ENCODE peak calls at places on chromosome 21, in five cellular contexts. U is GM12865, C is activated B cell treated with CpG ODN at 0.5 μM for 24 hours, S is PC-9, Q is endodermal cell. D is an unnamed sample.

GRCh38 chr21:20783611-20784010 is 214.6 kb upstream of the NCAM2 start:
- DNase-seq in U (no peak), C (no peak), S (no peak), Q (no peak), D (no peak)

GRCh38 chr21:29382029-29382654 is 83.4 kb downstream of the BACH1 start:
- DNase-seq in U (no peak), C (no peak), S (peak), Q (no peak), D (no peak)

GRCh38 chr21:33801424-33802405 is 113.9 kb downstream of the ATP5PO start:
- DNase-seq in U (peak), C (no peak), S (peak), Q (peak), D (no peak)

GRCh38 chr21:33396966-33397365 is 6.2 kb upstream of the IFNGR2 start:
- DNase-seq in U (no peak), C (no peak), S (no peak), Q (no peak), D (no peak)

GRCh38 chr21:25688284-25689035 is 46.2 kb downstream of the ATP5PF start:
- DNase-seq in U (no peak), C (no peak), S (no peak), Q (no peak), D (no peak)

GRCh38 chr21:34797926-34798595 is 129.3 kb downstream of the CLIC6 start:
- DNase-seq in U (no peak), C (no peak), S (no peak), Q (no peak), D (peak)

GRCh38 chr21:44259082-44259705 is 2.5 kb downstream of the DNMT3L start:
- DNase-seq in U (no peak), C (no peak), S (no peak), Q (peak), D (no peak)

GRCh38 chr21:39531777-39532333 is 80.1 kb downstream of the SH3BGR start:
- DNase-seq in U (no peak), C (no peak), S (no peak), Q (no peak), D (no peak)

GRCh38 chr21:17390575-17390974 is 122.3 kb upstream of the CXADR start:
- DNase-seq in U (no peak), C (no peak), S (no peak), Q (no peak), D (no peak)

GRCh38 chr21:42721341-42721824 is 68.0 kb downstream of the PDE9A start:
- DNase-seq in U (no peak), C (no peak), S (no peak), Q (no peak), D (no peak)

GRCh38 chr21:27047331-27048314 is 80.7 kb upstream of the ADAMTS5 start:
- DNase-seq in U (no peak), C (no peak), S (no peak), Q (no peak), D (no peak)

GRCh38 chr21:42471716-42472330 is 24.2 kb downstream of the RSPH1 start:
- DNase-seq in U (no peak), C (peak), S (no peak), Q (peak), D (no peak)

GRCh38 chr21:35909456-35910178 is 150.7 kb downstream of the SETD4 start:
- DNase-seq in U (no peak), C (no peak), S (no peak), Q (no peak), D (no peak)

GRCh38 chr21:39630827-39631226 is 18.1 kb downstream of the B3GALT5 start:
- DNase-seq in U (no peak), C (no peak), S (no peak), Q (no peak), D (no peak)

GRCh38 chr21:31203371-31204054 is 140.5 kb downstream of the TIAM1 start:
- DNase-seq in U (no peak), C (no peak), S (no peak), Q (no peak), D (no peak)

GRCh38 chr21:21187579-21187978 is 189.4 kb downstream of the NCAM2 start:
- DNase-seq in U (no peak), C (no peak), S (no peak), Q (no peak), D (no peak)

GRCh38 chr21:34242973-34243372 is 120.8 kb upstream of the KCNE2 start:
- DNase-seq in U (no peak), C (no peak), S (no peak), Q (no peak), D (no peak)

GRCh38 chr21:32457360-32457840 is 44.9 kb downstream of the EVA1C start:
- DNase-seq in U (no peak), C (no peak), S (peak), Q (no peak), D (no peak)

GRCh38 chr21:25118648-25119047 is 488.6 kb downstream of the MRPL39 start:
- DNase-seq in U (no peak), C (no peak), S (no peak), Q (no peak), D (no peak)

GRCh38 chr21:45286671-45287437 is 841 bp downstream of the POFUT2 start:
- DNase-seq in U (no peak), C (no peak), S (no peak), Q (peak), D (peak)

GRCh38 chr21:43836616-43837015 is 28.4 kb upstream of the AGPAT3 start:
- DNase-seq in U (no peak), C (no peak), S (no peak), Q (no peak), D (no peak)

GRCh38 chr21:31781737-31782136 is 49.8 kb upstream of the SCAF4 start:
- DNase-seq in U (no peak), C (no peak), S (no peak), Q (no peak), D (no peak)

GRCh38 chr21:36205962-36206361 is 49.3 kb downstream of the DOP1B start:
- DNase-seq in U (no peak), C (no peak), S (no peak), Q (no peak), D (no peak)

GRCh38 chr21:14645702-14646101 is 99.6 kb upstream of the SAMSN1 start:
- DNase-seq in U (no peak), C (no peak), S (no peak), Q (no peak), D (no peak)

GRCh38 chr21:15749045-15749867 is 19.5 kb downstream of the USP25 start:
- DNase-seq in U (no peak), C (no peak), S (no peak), Q (no peak), D (no peak)

GRCh38 chr21:36773111-36773510 is 74.2 kb downstream of the SIM2 start:
- DNase-seq in U (no peak), C (no peak), S (peak), Q (no peak), D (no peak)

GRCh38 chr21:26844258-26845065 is 747 bp downstream of the ADAMTS1 start:
- DNase-seq in U (no peak), C (no peak), S (no peak), Q (peak), D (no peak)

GRCh38 chr21:38793926-38794713 is 11.6 kb upstream of the ETS2 start:
- DNase-seq in U (no peak), C (no peak), S (no peak), Q (no peak), D (no peak)

GRCh38 chr21:34892196-34892595 is 156.9 kb downstream of the RUNX1 start:
- DNase-seq in U (no peak), C (no peak), S (no peak), Q (no peak), D (no peak)

GRCh38 chr21:29342394-29342957 is 43.8 kb downstream of the BACH1 start:
- DNase-seq in U (peak), C (no peak), S (no peak), Q (no peak), D (no peak)

GRCh38 chr21:15172963-15173362 is 108.2 kb upstream of the NRIP1 start:
- DNase-seq in U (no peak), C (no peak), S (no peak), Q (no peak), D (no peak)

GRCh38 chr21:19322360-19322759 is 918.8 kb upstream of the TMPRSS15 start:
- DNase-seq in U (no peak), C (no peak), S (no peak), Q (no peak), D (no peak)

GRCh38 chr21:15638856-15639549 is 90.8 kb upstream of the USP25 start:
- DNase-seq in U (no peak), C (no peak), S (peak), Q (no peak), D (no peak)

GRCh38 chr21:32094792-32095191 is 184.1 kb downstream of the MIS18A start:
- DNase-seq in U (no peak), C (no peak), S (no peak), Q (peak), D (no peak)

GRCh38 chr21:37292946-37293345 is 25.8 kb upstream of the VPS26C start:
- DNase-seq in U (no peak), C (no peak), S (no peak), Q (no peak), D (no peak)

GRCh38 chr21:44603911-44604310 is 3.5 kb downstream of the KRTAP10-7 start:
- DNase-seq in U (no peak), C (no peak), S (no peak), Q (no peak), D (no peak)

GRCh38 chr21:42377951-42378340 is 11.6 kb upstream of the TFF1 start:
- DNase-seq in U (no peak), C (no peak), S (no peak), Q (no peak), D (no peak)

GRCh38 chr21:45112371-45112770 is 38.0 kb downstream of the ADARB1 start:
- DNase-seq in U (no peak), C (no peak), S (no peak), Q (no peak), D (no peak)

GRCh38 chr21:23160914-23161313 is 2162.7 kb downstream of the NCAM2 start:
- DNase-seq in U (no peak), C (no peak), S (no peak), Q (no peak), D (no peak)
- TF ChIP-seq CTCF in U (no peak), C (no peak), S (peak), Q (peak), D (peak)

GRCh38 chr21:41368361-41369104 is 6.7 kb downstream of the MX2 start:
- DNase-seq in U (peak), C (no peak), S (no peak), Q (no peak), D (no peak)

GRCh38 chr21:41370840-41371697 is 9.2 kb downstream of the MX2 start:
- DNase-seq in U (no peak), C (no peak), S (no peak), Q (peak), D (no peak)

GRCh38 chr21:41367598-41368360 is 6.0 kb downstream of the MX2 start:
- DNase-seq in U (peak), C (peak), S (no peak), Q (peak), D (no peak)

GRCh38 chr21:41369915-41370839 is 8.3 kb downstream of the MX2 start:
- DNase-seq in U (peak), C (peak), S (no peak), Q (no peak), D (no peak)

GRCh38 chr21:41369105-41369914 is 7.5 kb downstream of the MX2 start:
- DNase-seq in U (peak), C (peak), S (no peak), Q (peak), D (no peak)
- TF ChIP-seq CTCF in U (peak), C (no peak), S (no peak), Q (peak), D (peak)

DNA sequence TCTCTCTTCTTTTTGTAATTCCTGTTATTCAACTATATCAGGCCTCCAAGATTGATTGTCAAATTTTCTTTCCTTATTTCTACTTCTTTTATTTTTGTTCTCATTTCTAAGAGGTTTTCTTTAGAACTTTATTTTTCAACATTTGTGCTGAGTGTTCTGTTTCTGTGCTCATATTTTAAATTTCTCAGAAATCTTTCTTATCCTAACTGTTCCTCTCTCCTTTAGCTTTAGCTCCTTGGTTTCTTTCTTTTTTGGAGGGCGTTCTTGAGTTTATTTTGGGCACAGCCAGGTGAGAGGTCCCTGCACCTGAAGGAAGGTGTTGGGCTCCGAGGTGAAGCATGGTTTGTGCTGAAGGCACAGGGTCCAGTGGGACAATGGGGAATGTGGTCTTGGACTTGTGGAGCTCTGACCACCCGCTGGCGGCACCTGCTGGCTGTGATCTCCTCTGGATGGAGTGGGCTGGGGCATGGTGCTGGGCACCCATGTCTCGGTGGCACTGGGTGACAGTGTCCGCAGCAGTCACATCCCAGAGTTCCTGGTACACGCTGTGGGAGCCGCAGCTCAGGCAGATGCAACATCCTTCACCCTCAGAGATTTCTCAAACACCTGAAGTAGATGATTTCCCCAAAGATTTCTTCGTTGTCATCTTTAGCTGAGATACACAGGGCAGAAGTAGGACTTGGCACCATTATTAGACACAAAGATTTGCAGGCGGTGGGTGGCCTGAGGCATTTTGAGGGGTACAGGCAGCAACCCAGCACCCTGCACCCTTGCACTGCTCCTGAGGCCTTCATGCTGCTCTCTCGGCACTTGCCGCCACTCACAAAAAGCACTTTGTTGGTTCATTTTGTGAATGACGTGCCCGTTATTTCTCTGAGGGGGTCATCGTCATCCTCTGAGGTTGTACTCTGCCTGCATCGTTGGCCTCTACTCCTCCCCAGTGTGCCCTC is 38.2 kb upstream of the DIP2A start:
- DNase-seq in U (no peak), C (no peak), S (no peak), Q (no peak), D (no peak)
- TF ChIP-seq CTCF in U (no peak), C (no peak), S (no peak), Q (no peak), D (no peak)

GRCh38 chr21:41133896-41134522 is 34.0 kb upstream of the BACE2 start:
- DNase-seq in U (peak), C (no peak), S (no peak), Q (peak), D (no peak)
- TF ChIP-seq CTCF in U (peak), C (no peak), S (peak), Q (peak), D (peak)

D was measured in type B pancreatic cell.